ENCODE peak calls at places on chromosomes 11 and 22, in ten cellular contexts. R is NCI-H1105; G is NCI-H82; J is HT-29; Z is activated CD4-positive, alpha-beta T cell treated with anti-CD3 and anti-CD28 coated beads, Interleukin-2, amount 10 ng/mL, durations not matched to agents 24 days and 14 days; W is HTR-8/SVneo; Y is RPMI7951; U is frontal cortex; E is A549; I is stimulated activated CD4-positive, alpha-beta T cell treated with anti-CD3 and anti-CD28 coated beads, Interleukin-12 subunit alpha, Interleukin-12 subunit beta, amount 100 ng/mL, for 4 hours. M is an unnamed sample.

GRCh38 chr11:120471131-120471530 is 40.4 kb upstream of the GRIK4 start:
- DNase-seq in Y (peak; percentile 12), W (no peak), J (no peak), E (no peak), G (no peak), U (no peak), I (no peak), Z (no peak), R (no peak), M (peak; percentile 83)

GRCh38 chr11:65917077-65917433 is 1.8 kb downstream of the C11orf68 start:
- DNase-seq in Z (no peak), R (no peak), E (no peak), G (no peak), U (no peak), Y (no peak), J (no peak), W (no peak), I (no peak), M (no peak)

GRCh38 chr11:115497303-115497702 is 6.9 kb downstream of the CADM1 start:
- DNase-seq in E (no peak), J (no peak), U (no peak), R (peak; percentile 36), I (no peak), Y (peak; percentile 71), Z (no peak), W (no peak), G (no peak), M (peak; percentile 7)

GRCh38 chr22:25186140-25186539 is 13.5 kb upstream of the CRYBB3 start:
- DNase-seq in I (no peak), U (no peak), R (no peak), J (no peak), E (no peak), W (no peak), Z (no peak), G (no peak), Y (no peak), M (no peak)

GRCh38 chr11:80103149-80103859 is 662.5 kb upstream of the TENM4 start:
- DNase-seq in W (peak; percentile 69), U (no peak), Y (peak; percentile 93), I (no peak), G (no peak), E (no peak), R (no peak), Z (no peak), J (no peak), M (peak; percentile 96)

GRCh38 chr11:102653744-102654291 is 28.7 kb upstream of the MMP20 start:
- DNase-seq in E (no peak), Y (peak; percentile 18), J (no peak), W (no peak), Z (no peak), I (no peak), G (peak; percentile 1), U (no peak), R (no peak), M (peak; percentile 21)

GRCh38 chr11:45993438-45994064 is 71.1 kb downstream of the LARGE2 start:
- DNase-seq in R (no peak), G (no peak), Z (no peak), U (peak; percentile 25), Y (no peak), W (no peak), I (no peak), E (no peak), J (no peak), M (no peak)

GRCh38 chr22:43110444-43110926 is at the start of gene BIK:
- DNase-seq in I (peak; percentile 41), R (peak; percentile 33), E (no peak), Z (peak; percentile 83), U (no peak), G (peak; percentile 60), J (no peak), Y (peak; percentile 31), W (peak; percentile 56), M (peak; percentile 21)

GRCh38 chr11:66920978-66921784 is 37.0 kb downstream of the PC start:
- DNase-seq in G (no peak), Y (no peak), W (no peak), U (no peak), E (no peak), R (no peak), I (no peak), Z (no peak), J (no peak), M (no peak)

GRCh38 chr22:36371920-36372319 is 15.8 kb downstream of the MYH9 start:
- DNase-seq in W (no peak), J (no peak), U (no peak), R (no peak), G (no peak), Z (no peak), E (no peak), I (no peak), Y (no peak), M (no peak)

GRCh38 chr11:69702239-69702668 is 1.6 kb downstream of the FGF19 start:
- DNase-seq in G (no peak), W (no peak), U (no peak), I (no peak), R (no peak), Y (no peak), Z (no peak), E (no peak), J (peak; percentile 64), M (no peak)

GRCh38 chr11:122853971-122854446 is 15.7 kb downstream of the CRTAM start:
- DNase-seq in G (peak; percentile 61), R (peak; percentile 84), U (peak; percentile 62), Y (peak; percentile 80), E (peak; percentile 65), W (peak; percentile 73), I (no peak), J (peak; percentile 89), Z (peak; percentile 85), M (peak; percentile 73)

GRCh38 chr11:130913268-130913667 is 3.0 kb downstream of the SNX19 start:
- DNase-seq in R (no peak), Y (no peak), W (no peak), J (no peak), Z (no peak), U (no peak), E (no peak), I (no peak), G (no peak), M (no peak)

GRCh38 chr11:69558519-69558941 is 77.1 kb downstream of the LINC01488 start:
- DNase-seq in U (no peak), R (no peak), Z (peak; percentile 74), I (no peak), G (no peak), Y (no peak), W (no peak), E (no peak), J (no peak), M (no peak)